ENCODE peak calls at places on chromosomes 3 and 15, in seven cellular contexts. M is sigmoid colon, U is tibial artery, H is left ventricle myocardium inferior, F is H1, P is tibial nerve, V is fibroblast of lung. J is an unnamed sample.

GRCh38 chr15:99998661-99999101 is 265.4 kb upstream of the LYSMD4 start:
- DNase-seq in M (no peak), U (peak; percentile 54), H (no peak), F (no peak), P (no peak), V (peak; percentile 36), J (no peak)

GRCh38 chr3:193768069-193768391 is 175.0 kb downstream of the OPA1 start:
- DNase-seq in M (peak; percentile 52), U (no peak), H (no peak), F (no peak), P (no peak), V (peak; percentile 82), J (no peak)

GRCh38 chr3:49723301-49723630 is 485 bp downstream of the GMPPB start:
- DNase-seq in M (peak; percentile 86), U (peak; percentile 78), H (peak; percentile 51), F (no peak), P (peak; percentile 23), V (peak; percentile 55), J (no peak)

GRCh38 chr3:170909129-170909903 is 879 bp upstream of the EIF5A2 start:
- DNase-seq in M (peak; percentile 62), U (no peak), H (no peak), F (no peak), P (no peak), V (peak; percentile 97), J (no peak)

GRCh38 chr3:123799544-123800351 is 84.4 kb downstream of the MYLK start:
- DNase-seq in M (no peak), U (no peak), H (no peak), F (no peak), P (peak; percentile 23), V (peak; percentile 87), J (no peak)

GRCh38 chr3:182028081-182028480 is 316.4 kb downstream of the SOX2 start:
- DNase-seq in M (no peak), U (no peak), H (no peak), F (no peak), P (no peak), V (peak; percentile 76), J (no peak)

GRCh38 chr3:140509534-140509933 is 168.3 kb upstream of the TRIM42 start:
- DNase-seq in M (no peak), U (no peak), H (no peak), F (no peak), P (no peak), V (no peak), J (no peak)

GRCh38 chr3:16502347-16502908 is 11.1 kb downstream of the RFTN1 start:
- DNase-seq in M (no peak), U (no peak), H (no peak), F (no peak), P (no peak), V (no peak), J (no peak)

GRCh38 chr3:37853691-37854413 is 7.8 kb upstream of the CTDSPL start:
- DNase-seq in M (no peak), U (no peak), H (no peak), F (no peak), P (no peak), V (no peak), J (no peak)

GRCh38 chr3:44355634-44356033 is 17.1 kb downstream of the TCAIM start:
- DNase-seq in M (no peak), U (no peak), H (no peak), F (no peak), P (no peak), V (peak; percentile 88), J (no peak)

GRCh38 chr3:172216843-172217404 is 177.5 kb downstream of the FNDC3B start:
- DNase-seq in M (no peak), U (no peak), H (no peak), F (no peak), P (no peak), V (peak; percentile 38), J (no peak)

GRCh38 chr3:197216914-197217313 is 81.5 kb downstream of the DLG1 start:
- DNase-seq in M (no peak), U (no peak), H (no peak), F (no peak), P (no peak), V (peak; percentile 78), J (no peak)

GRCh38 chr15:71812966-71813722 is 2.8 kb downstream of the NR2E3 start:
- DNase-seq in M (no peak), U (no peak), H (peak; percentile 48), F (no peak), P (no peak), V (no peak), J (no peak)

GRCh38 chr3:38204599-38205471 is 39.5 kb downstream of the OXSR1 start:
- DNase-seq in M (no peak), U (no peak), H (no peak), F (no peak), P (no peak), V (no peak), J (no peak)

GRCh38 chr3:42012935-42013651 is 51.2 kb upstream of the ULK4 start:
- DNase-seq in M (peak; percentile 85), U (peak; percentile 81), H (peak; percentile 37), F (no peak), P (no peak), V (peak; percentile 61), J (no peak)

GRCh38 chr3:158830391-158830790 is 28.5 kb downstream of the MFSD1 start:
- DNase-seq in M (no peak), U (no peak), H (no peak), F (no peak), P (no peak), V (peak; percentile 52), J (no peak)

GRCh38 chr3:171353423-171353822 is 106.8 kb downstream of the TNIK start:
- DNase-seq in M (no peak), U (no peak), H (no peak), F (no peak), P (no peak), V (peak; percentile 42), J (no peak)

GRCh38 chr3:4730734-4731133 is 237.6 kb downstream of the ITPR1 start:
- DNase-seq in M (no peak), U (no peak), H (no peak), F (no peak), P (no peak), V (peak; percentile 64), J (no peak)

GRCh38 chr3:32630266-32630665 is 54.7 kb upstream of the CNOT10 start:
- DNase-seq in M (no peak), U (no peak), H (no peak), F (no peak), P (no peak), V (no peak), J (no peak)

GRCh38 chr3:49456417-49456816 is 13.7 kb upstream of the DAG1 start:
- DNase-seq in M (no peak), U (no peak), H (no peak), F (no peak), P (no peak), V (peak; percentile 45), J (no peak)

GRCh38 chr3:52978109-52978754 is 67.6 kb downstream of the SFMBT1 start:
- DNase-seq in M (no peak), U (no peak), H (peak; percentile 20), F (no peak), P (no peak), V (no peak), J (no peak)

GRCh38 chr3:134496481-134497071 is 10.7 kb downstream of the CEP63 start:
- DNase-seq in M (no peak), U (no peak), H (no peak), F (no peak), P (no peak), V (peak; percentile 66), J (no peak)

GRCh38 chr3:151403246-151403645 is 18.7 kb upstream of the P2RY12 start:
- DNase-seq in M (no peak), U (no peak), H (no peak), F (no peak), P (no peak), V (peak; percentile 93), J (no peak)

GRCh38 chr3:152960684-152961083 is 125.8 kb downstream of the P2RY1 start:
- DNase-seq in M (no peak), U (no peak), H (no peak), F (no peak), P (no peak), V (peak; percentile 17), J (no peak)

GRCh38 chr3:147404800-147405551 is 1.4 kb downstream of the ZIC4 start:
- DNase-seq in M (no peak), U (no peak), H (no peak), F (no peak), P (no peak), V (no peak), J (no peak)

GRCh38 chr15:95989392-95989791 is 341.1 kb upstream of the NR2F2 start:
- DNase-seq in M (no peak), U (no peak), H (no peak), F (no peak), P (no peak), V (no peak), J (no peak)

GRCh38 chr3:129942296-129942695 is 32.2 kb upstream of the TRH start:
- DNase-seq in M (no peak), U (peak; percentile 72), H (peak; percentile 44), F (peak; percentile 75), P (peak; percentile 26), V (peak; percentile 41), J (peak; percentile 71)

GRCh38 chr3:36698314-36698713 is 66.0 kb downstream of the DCLK3 start:
- DNase-seq in M (no peak), U (no peak), H (no peak), F (no peak), P (no peak), V (no peak), J (no peak)

GRCh38 chr3:114595521-114596028 is 301.7 kb downstream of the TIGIT start:
- DNase-seq in M (no peak), U (no peak), H (no peak), F (no peak), P (no peak), V (peak; percentile 40), J (no peak)

GRCh38 chr3:183208260-183208659 is 44.8 kb upstream of the B3GNT5 start:
- DNase-seq in M (no peak), U (no peak), H (no peak), F (no peak), P (no peak), V (no peak), J (no peak)
- H3K4me1 ChIP-seq in M (no peaks in the 10 kb centered on the region), U (no peaks in the 10 kb centered on the region), H (peaks cover 9% of the 10 kb centered on the region), F (no peaks in the 10 kb centered on the region), P (no peaks in the 10 kb centered on the region), V (no peaks in the 10 kb centered on the region), J (no peaks in the 10 kb centered on the region)

DNA sequence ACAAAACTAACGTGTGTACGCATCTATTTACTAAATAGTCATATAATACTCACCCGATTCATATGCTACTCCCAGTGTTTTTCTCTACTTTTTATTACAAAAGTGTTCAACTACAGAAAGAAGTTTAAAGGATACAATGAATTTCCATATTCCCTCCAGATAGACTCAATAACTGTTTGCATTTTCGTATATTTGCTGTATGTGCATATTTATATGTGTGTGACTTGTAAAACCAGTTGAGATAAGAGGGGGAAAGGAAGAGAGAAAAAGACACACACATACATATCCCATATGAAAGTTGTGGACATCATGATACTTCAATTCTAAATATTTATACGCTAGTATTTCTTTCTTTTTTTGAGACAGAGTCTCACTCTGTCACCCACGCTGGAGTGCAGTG is 14.1 kb downstream of the LIPC start:
- DNase-seq in M (no peak), U (no peak), H (no peak), F (no peak), P (no peak), V (no peak), J (no peak)
- H3K4me1 ChIP-seq in M (peaks cover 7% of the 10 kb centered on the region), U (peaks cover 25% of the 10 kb centered on the region), H (peaks cover 36% of the 10 kb centered on the region), F (peaks cover 4% of the 10 kb centered on the region), P (peaks cover 24% of the 10 kb centered on the region), V (peaks cover 21% of the 10 kb centered on the region), J (peaks cover 6% of the 10 kb centered on the region)

GRCh38 chr3:12961007-12961725 is 112.1 kb downstream of the IQSEC1 start:
- DNase-seq in M (no peak), U (no peak), H (no peak), F (no peak), P (no peak), V (no peak), J (no peak)
- H3K4me1 ChIP-seq in M (peaks cover 95% of the 10 kb centered on the region), U (peaks cover 98% of the 10 kb centered on the region), H (peaks cover 100% of the 10 kb centered on the region), F (peaks cover 4% of the 10 kb centered on the region), P (peaks cover 99% of the 10 kb centered on the region), V (peaks cover 10% of the 10 kb centered on the region), J (peaks cover 26% of the 10 kb centered on the region)

GRCh38 chr15:98899266-98900021 is 108.1 kb downstream of the PGPEP1L start:
- DNase-seq in M (no peak), U (no peak), H (no peak), F (no peak), P (no peak), V (peak; percentile 97), J (no peak)
- H3K4me1 ChIP-seq in M (peaks cover 69% of the 10 kb centered on the region), U (peaks cover 56% of the 10 kb centered on the region), H (peaks cover 33% of the 10 kb centered on the region), F (peaks cover 6% of the 10 kb centered on the region), P (peaks cover 56% of the 10 kb centered on the region), V (peaks cover 26% of the 10 kb centered on the region), J (peaks cover 13% of the 10 kb centered on the region)